ENCODE peak calls at places on chromosomes 16 and 17, in five cellular contexts. One of them, this sample, is unnamed.

GRCh38 chr16:26809461-26809860 is 257.3 kb upstream of the C16orf82 start:
- DNase-seq in thoracic aorta: no peak
- DNase-seq in anterior cingulate cortex: no peak
- DNase-seq in A172: no peak
- DNase-seq in caudate nucleus: no peak
- DNase-seq in this sample: no peak

GRCh38 chr16:14015461-14015860 is 55.7 kb upstream of the MRTFB start:
- DNase-seq in thoracic aorta: no peak
- DNase-seq in anterior cingulate cortex: no peak
- DNase-seq in A172: no peak
- DNase-seq in caudate nucleus: no peak
- DNase-seq in this sample: no peak

GRCh38 chr17:3635474-3636153 is 436 bp downstream of the SHPK start:
- DNase-seq in thoracic aorta: no peak
- DNase-seq in anterior cingulate cortex: no peak
- DNase-seq in A172: no peak
- DNase-seq in caudate nucleus: no peak
- DNase-seq in this sample: no peak

GRCh38 chr16:14286381-14287230 is 215.5 kb downstream of the MRTFB start:
- DNase-seq in thoracic aorta: no peak
- DNase-seq in anterior cingulate cortex: no peak
- DNase-seq in A172: no peak
- DNase-seq in caudate nucleus: no peak
- DNase-seq in this sample: no peak

GRCh38 chr16:56549744-56550385 is 15.0 kb upstream of the MT4 start:
- DNase-seq in thoracic aorta: no peak
- DNase-seq in anterior cingulate cortex: no peak
- DNase-seq in A172: no peak
- DNase-seq in caudate nucleus: no peak
- DNase-seq in this sample: no peak

GRCh38 chr16:88727871-88728270 is 21.6 kb downstream of the CTU2 start:
- DNase-seq in thoracic aorta: no peak
- DNase-seq in anterior cingulate cortex: no peak
- DNase-seq in A172: peak; percentile 70
- DNase-seq in caudate nucleus: no peak
- DNase-seq in this sample: no peak

GRCh38 chr17:5759501-5759925 is 175.2 kb upstream of the NLRP1 start:
- DNase-seq in thoracic aorta: no peak
- DNase-seq in anterior cingulate cortex: no peak
- DNase-seq in A172: no peak
- DNase-seq in caudate nucleus: no peak
- DNase-seq in this sample: no peak

GRCh38 chr16:86587487-86587886 is 9.1 kb downstream of the FOXL1 start:
- DNase-seq in thoracic aorta: no peak
- DNase-seq in anterior cingulate cortex: no peak
- DNase-seq in A172: no peak
- DNase-seq in caudate nucleus: no peak
- DNase-seq in this sample: no peak

GRCh38 chr17:82880620-82881019 is 40.8 kb upstream of the ZNF750 start:
- DNase-seq in thoracic aorta: no peak
- DNase-seq in anterior cingulate cortex: no peak
- DNase-seq in A172: no peak
- DNase-seq in caudate nucleus: no peak
- DNase-seq in this sample: no peak

GRCh38 chr17:6374761-6375312 is 60.1 kb downstream of the AIPL1 start:
- DNase-seq in thoracic aorta: no peak
- DNase-seq in anterior cingulate cortex: no peak
- DNase-seq in A172: peak; percentile 80
- DNase-seq in caudate nucleus: peak; percentile 68
- DNase-seq in this sample: no peak

GRCh38 chr16:68764866-68765265 is 27.8 kb downstream of the CDH1 start:
- DNase-seq in thoracic aorta: no peak
- DNase-seq in anterior cingulate cortex: no peak
- DNase-seq in A172: no peak
- DNase-seq in caudate nucleus: no peak
- DNase-seq in this sample: no peak

GRCh38 chr17:36617773-36618172 is 16.4 kb downstream of the MRM1 start:
- DNase-seq in thoracic aorta: no peak
- DNase-seq in anterior cingulate cortex: no peak
- DNase-seq in A172: no peak
- DNase-seq in caudate nucleus: no peak
- DNase-seq in this sample: no peak

GRCh38 chr17:59002126-59002525 is 104.6 kb downstream of the TRIM37 start:
- DNase-seq in thoracic aorta: no peak
- DNase-seq in anterior cingulate cortex: no peak
- DNase-seq in A172: no peak
- DNase-seq in caudate nucleus: no peak
- DNase-seq in this sample: no peak

GRCh38 chr17:78381601-78382168 is 3.2 kb downstream of the PGS1 start:
- DNase-seq in thoracic aorta: no peak
- DNase-seq in anterior cingulate cortex: no peak
- DNase-seq in A172: no peak
- DNase-seq in caudate nucleus: no peak
- DNase-seq in this sample: no peak

GRCh38 chr16:6031102-6031501 is 933.5 kb upstream of the EEF2KMT start:
- DNase-seq in thoracic aorta: no peak
- DNase-seq in anterior cingulate cortex: no peak
- DNase-seq in A172: no peak
- DNase-seq in caudate nucleus: no peak
- DNase-seq in this sample: no peak

GRCh38 chr17:80284631-80285030 is 24.0 kb downstream of the RNF213 start:
- DNase-seq in thoracic aorta: no peak
- DNase-seq in anterior cingulate cortex: no peak
- DNase-seq in A172: no peak
- DNase-seq in caudate nucleus: no peak
- DNase-seq in this sample: no peak

GRCh38 chr17:66675991-66676371 is 158.9 kb upstream of the CACNG5 start:
- DNase-seq in thoracic aorta: no peak
- DNase-seq in anterior cingulate cortex: peak; percentile 20
- DNase-seq in A172: no peak
- DNase-seq in caudate nucleus: no peak
- DNase-seq in this sample: no peak

GRCh38 chr16:11583889-11584565 is 2.7 kb downstream of the LITAF start:
- DNase-seq in thoracic aorta: no peak
- DNase-seq in anterior cingulate cortex: no peak
- DNase-seq in A172: no peak
- DNase-seq in caudate nucleus: no peak
- DNase-seq in this sample: no peak

GRCh38 chr17:76670708-76671122 is 27.2 kb upstream of the ST6GALNAC1 start:
- DNase-seq in thoracic aorta: no peak
- DNase-seq in anterior cingulate cortex: no peak
- DNase-seq in A172: no peak
- DNase-seq in caudate nucleus: no peak
- DNase-seq in this sample: no peak

GRCh38 chr16:73016488-73016830 is 31.5 kb downstream of the ZFHX3 start:
- DNase-seq in thoracic aorta: no peak
- DNase-seq in anterior cingulate cortex: no peak
- DNase-seq in A172: no peak
- DNase-seq in caudate nucleus: no peak
- DNase-seq in this sample: no peak

GRCh38 chr17:7883781-7884386 is 4.7 kb upstream of the CHD3 start:
- DNase-seq in thoracic aorta: no peak
- DNase-seq in anterior cingulate cortex: no peak
- DNase-seq in A172: peak; percentile 14
- DNase-seq in caudate nucleus: no peak
- DNase-seq in this sample: no peak

GRCh38 chr16:12798846-12799245 is 4.8 kb downstream of the CPPED1 start:
- DNase-seq in thoracic aorta: no peak
- DNase-seq in anterior cingulate cortex: no peak
- DNase-seq in A172: no peak
- DNase-seq in caudate nucleus: no peak
- DNase-seq in this sample: no peak

GRCh38 chr17:19728114-19728495 is 11.7 kb upstream of the SLC47A2 start:
- DNase-seq in thoracic aorta: peak; percentile 40
- DNase-seq in anterior cingulate cortex: peak; percentile 76
- DNase-seq in A172: no peak
- DNase-seq in caudate nucleus: peak; percentile 87
- DNase-seq in this sample: peak; percentile 64

GRCh38 chr16:83914091-83914710 is 15.3 kb downstream of the MLYCD start:
- DNase-seq in thoracic aorta: no peak
- DNase-seq in anterior cingulate cortex: no peak
- DNase-seq in A172: no peak
- DNase-seq in caudate nucleus: no peak
- DNase-seq in this sample: no peak

GRCh38 chr16:19830902-19831555 is 53.6 kb downstream of the GPRC5B start:
- DNase-seq in thoracic aorta: no peak
- DNase-seq in anterior cingulate cortex: no peak
- DNase-seq in A172: no peak
- DNase-seq in caudate nucleus: no peak
- DNase-seq in this sample: no peak

GRCh38 chr16:72473631-72474030 is 301.7 kb upstream of the PMFBP1 start:
- DNase-seq in thoracic aorta: no peak
- DNase-seq in anterior cingulate cortex: no peak
- DNase-seq in A172: no peak
- DNase-seq in caudate nucleus: no peak
- DNase-seq in this sample: no peak

GRCh38 chr17:45247429-45248131 is 14.3 kb downstream of the SPATA32 start:
- DNase-seq in thoracic aorta: peak; percentile 47
- DNase-seq in anterior cingulate cortex: peak; percentile 25
- DNase-seq in A172: peak; percentile 97
- DNase-seq in caudate nucleus: peak; percentile 58
- DNase-seq in this sample: peak; percentile 80

GRCh38 chr17:59840908-59841666 is 51.7 kb downstream of the TUBD1 start:
- DNase-seq in thoracic aorta: no peak
- DNase-seq in anterior cingulate cortex: no peak
- DNase-seq in A172: no peak
- DNase-seq in caudate nucleus: no peak
- DNase-seq in this sample: no peak

GRCh38 chr17:50181155-50181554 is 15.3 kb downstream of the SGCA start:
- DNase-seq in thoracic aorta: no peak
- DNase-seq in anterior cingulate cortex: no peak
- DNase-seq in A172: no peak
- DNase-seq in caudate nucleus: peak; percentile 63
- DNase-seq in this sample: no peak

GRCh38 chr17:58643147-58643546 is 48.7 kb downstream of the TEX14 start:
- DNase-seq in thoracic aorta: no peak
- DNase-seq in anterior cingulate cortex: no peak
- DNase-seq in A172: peak; percentile 73
- DNase-seq in caudate nucleus: no peak
- DNase-seq in this sample: no peak

GRCh38 chr17:10105513-10106001 is 92.8 kb downstream of the GAS7 start:
- DNase-seq in thoracic aorta: no peak
- DNase-seq in anterior cingulate cortex: no peak
- DNase-seq in A172: no peak
- DNase-seq in caudate nucleus: no peak
- DNase-seq in this sample: peak; percentile 27

GRCh38 chr16:4373909-4374742 is 2.5 kb downstream of the VASN start:
- DNase-seq in thoracic aorta: peak; percentile 64
- DNase-seq in anterior cingulate cortex: peak; percentile 58
- DNase-seq in A172: peak; percentile 80
- DNase-seq in caudate nucleus: peak; percentile 19
- DNase-seq in this sample: peak; percentile 71

GRCh38 chr17:7228920-7229319 is 5.4 kb downstream of the DVL2 start:
- DNase-seq in thoracic aorta: no peak
- DNase-seq in anterior cingulate cortex: no peak
- DNase-seq in A172: no peak
- DNase-seq in caudate nucleus: no peak
- DNase-seq in this sample: no peak

GRCh38 chr16:28053461-28053860 is 10.1 kb downstream of the GSG1L start:
- DNase-seq in thoracic aorta: no peak
- DNase-seq in anterior cingulate cortex: no peak
- DNase-seq in A172: no peak
- DNase-seq in caudate nucleus: peak; percentile 55
- DNase-seq in this sample: no peak